ENCODE peak calls at places on chromosomes 12 and 14, in five cellular contexts. P is NCI-H1436 treated with DMSO at 0.1 percent for 48 hours, X is A549, Q is lower leg skin, C is iris pigment epithelial cell. T is an unnamed sample.
A peak's percentile ranks its signal among the peaks of the same experiment; 100 is the strongest.

GRCh38 chr12:49251357-49251756 is 13.5 kb upstream of the TUBA1C start:
- DNase-seq in P (no peak), X (no peak), C (no peak), Q (no peak), T (no peak)

GRCh38 chr12:66774921-66775320 is 96.0 kb upstream of the GRIP1 start:
- DNase-seq in P (no peak), X (no peak), C (no peak), Q (no peak), T (no peak)

GRCh38 chr14:98867726-98868125 is 404.3 kb downstream of the BCL11B start:
- DNase-seq in C (no peak), X (no peak), Q (no peak), P (no peak), T (no peak)

GRCh38 chr12:18267427-18267826 is 6.1 kb downstream of the PIK3C2G start:
- DNase-seq in C (no peak), P (no peak), Q (no peak), X (no peak), T (no peak)

GRCh38 chr12:85029456-85029855 is 6.6 kb downstream of the TSPAN19 start:
- DNase-seq in X (peak; percentile 16), Q (no peak), P (no peak), C (peak; percentile 34), T (peak; percentile 49)

GRCh38 chr14:73786942-73787759 is 64.5 kb upstream of the PTGR2 start:
- DNase-seq in Q (no peak), P (no peak), X (no peak), C (no peak), T (peak; percentile 29)

GRCh38 chr14:78933948-78934524 is 763.9 kb downstream of the NRXN3 start:
- DNase-seq in C (peak; percentile 42), X (peak; percentile 31), P (no peak), Q (no peak), T (peak; percentile 68)

GRCh38 chr14:106491851-106492250 is 965.5 kb downstream of the TMEM121 start:
- DNase-seq in Q (no peak), X (no peak), P (no peak), C (no peak), T (peak; percentile 21)

GRCh38 chr12:2998789-2999264 is 39.6 kb downstream of the TEAD4 start:
- DNase-seq in Q (no peak), P (no peak), C (peak; percentile 86), X (no peak), T (no peak)

GRCh38 chr12:54019111-54019811 is 9.0 kb upstream of the HOXC6 start:
- DNase-seq in P (no peak), X (no peak), C (no peak), Q (no peak), T (no peak)

GRCh38 chr12:3380200-3381020 is 110.6 kb upstream of the PRMT8 start:
- DNase-seq in C (no peak), P (no peak), X (no peak), Q (peak; percentile 7), T (no peak)

GRCh38 chr14:70268760-70269159 is 80.0 kb upstream of the SLC8A3 start:
- DNase-seq in C (no peak), P (no peak), X (no peak), Q (no peak), T (no peak)

GRCh38 chr12:3249081-3249800 is 172.1 kb downstream of the TSPAN9 start:
- DNase-seq in C (no peak), Q (no peak), P (no peak), X (no peak), T (peak; percentile 8)

GRCh38 chr12:131007031-131007793 is 53.5 kb downstream of the ADGRD1 start:
- DNase-seq in X (no peak), P (no peak), Q (no peak), C (no peak), T (no peak)

GRCh38 chr12:130765186-130765659 is 49.1 kb upstream of the RIMBP2 start:
- DNase-seq in P (no peak), Q (no peak), C (peak; percentile 16), X (peak; percentile 34), T (no peak)

GRCh38 chr14:55711171-55711811 is 131.3 kb downstream of the KTN1 start:
- DNase-seq in P (no peak), C (peak; percentile 65), Q (no peak), X (no peak), T (no peak)

GRCh38 chr12:54143233-54143986 is 45.4 kb downstream of the SMUG1 start:
- DNase-seq in Q (no peak), C (no peak), X (no peak), P (no peak), T (no peak)

GRCh38 chr12:59657266-59657665 is 61.4 kb downstream of the SLC16A7 start:
- DNase-seq in P (no peak), Q (no peak), X (no peak), C (peak; percentile 72), T (no peak)

GRCh38 chr12:101982307-101982706 is 79.5 kb downstream of the WASHC3 start:
- DNase-seq in C (no peak), X (no peak), Q (no peak), P (no peak), T (no peak)

GRCh38 chr14:91177073-91177796 is 63.4 kb downstream of the DGLUCY start:
- DNase-seq in P (no peak), Q (peak; percentile 51), C (peak; percentile 73), X (peak; percentile 66), T (peak; percentile 89)

GRCh38 chr14:30896435-30896834 is 22.1 kb downstream of the COCH start:
- DNase-seq in X (no peak), Q (no peak), C (no peak), P (no peak), T (no peak)

GRCh38 chr14:102370305-102370809 is 7.6 kb downstream of the TECPR2 start:
- DNase-seq in X (no peak), Q (no peak), C (peak; percentile 24), P (no peak), T (peak; percentile 79)

GRCh38 chr12:92912052-92912451 is 17.0 kb downstream of the EEA1 start:
- DNase-seq in P (no peak), Q (peak; percentile 35), C (peak; percentile 28), X (no peak), T (peak; percentile 47)

GRCh38 chr14:99716091-99716849 is 32.2 kb downstream of the CYP46A1 start:
- DNase-seq in X (no peak), P (no peak), Q (peak; percentile 9), C (no peak), T (no peak)

GRCh38 chr12:116919247-116919671 is 8.5 kb downstream of the FBXW8 start:
- DNase-seq in P (peak; percentile 74), X (no peak), C (no peak), Q (no peak), T (peak; percentile 81)

GRCh38 chr12:2023365-2023764 is 19.1 kb upstream of the DCP1B start:
- DNase-seq in P (no peak), Q (no peak), X (no peak), C (no peak), T (no peak)

GRCh38 chr12:58309806-58310205 is 368.4 kb downstream of the ATP23 start:
- DNase-seq in Q (no peak), X (no peak), P (no peak), C (peak; percentile 61), T (no peak)

GRCh38 chr14:99481745-99482099 is 513 bp downstream of the CCNK start:
- DNase-seq in Q (no peak), X (peak; percentile 40), C (peak; percentile 51), P (no peak), T (peak; percentile 36)

GRCh38 chr12:121968880-121969279 is 50.5 kb downstream of the CFAP251 start:
- DNase-seq in X (no peak), P (no peak), C (no peak), Q (no peak), T (peak; percentile 76)

GRCh38 chr14:75469606-75470237 is 41.9 kb downstream of the JDP2 start:
- DNase-seq in Q (no peak), X (no peak), C (no peak), P (no peak), T (no peak)

GRCh38 chr14:22168092-22168955 is 420.7 kb downstream of the DAD1 start:
- DNase-seq in Q (no peak), X (no peak), C (peak; percentile 8), P (no peak), T (no peak)

GRCh38 chr12:51281202-51281924 is 11.1 kb upstream of the SMAGP start:
- DNase-seq in X (no peak), Q (no peak), P (no peak), C (peak; percentile 80), T (no peak)

GRCh38 chr14:92143962-92144361 is 22.2 kb downstream of the CPSF2 start:
- DNase-seq in X (no peak), C (no peak), Q (no peak), P (no peak), T (no peak)

GRCh38 chr14:31895206-31895605 is 181.9 kb upstream of the ARHGAP5 start:
- DNase-seq in C (peak; percentile 86), Q (no peak), P (no peak), X (no peak), T (no peak)

GRCh38 chr12:121388421-121388981 is 11.4 kb upstream of the RNF34 start:
- DNase-seq in C (peak; percentile 79), Q (no peak), X (no peak), P (no peak), T (no peak)

GRCh38 chr12:131438874-131439273 is 272.0 kb upstream of the SFSWAP start:
- DNase-seq in X (no peak), C (no peak), P (no peak), Q (no peak), T (no peak)